ENCODE peak calls at places on chromosome 1, in nine cellular contexts. M, F, R, T, V, P, D, Y and Z are unnamed samples.

GRCh38 chr1:31765041-31765467 is 914 bp upstream of the ADGRB2 start:
- DNase-seq in M (peak), F (no peak), R (peak), T (peak), V (no peak), P (no peak), D (no peak), Y (no peak), Z (no peak)

GRCh38 chr1:233440952-233441401 is 113.5 kb downstream of the MAP3K21 start:
- DNase-seq in M (peak), F (peak), R (no peak), T (peak), V (no peak), P (no peak), D (peak), Y (peak), Z (no peak)

GRCh38 chr1:61043010-61043820 is 39.1 kb upstream of the NFIA start:
- DNase-seq in M (peak), F (peak), R (peak), T (peak), V (peak), P (peak), D (peak), Y (peak), Z (peak)

GRCh38 chr1:119327436-119328155 is 41.0 kb upstream of the HAO2 start:
- DNase-seq in M (peak), F (peak), R (peak), T (peak), V (peak), P (peak), D (peak), Y (no peak), Z (peak)

GRCh38 chr1:219039755-219040154 is 133.9 kb upstream of the LYPLAL1 start:
- DNase-seq in M (no peak), F (no peak), R (no peak), T (no peak), V (no peak), P (no peak), D (peak), Y (no peak), Z (no peak)

GRCh38 chr1:17162941-17163340 is 42.0 kb upstream of the PADI1 start:
- DNase-seq in M (no peak), F (no peak), R (no peak), T (no peak), V (no peak), P (no peak), D (no peak), Y (no peak), Z (peak)

GRCh38 chr1:29783501-29784275 is 547.4 kb downstream of the PTPRU start:
- DNase-seq in M (no peak), F (no peak), R (no peak), T (no peak), V (no peak), P (no peak), D (no peak), Y (no peak), Z (no peak)

GRCh38 chr1:30083800-30084464 is 639.5 kb downstream of the MATN1 start:
- DNase-seq in M (peak), F (peak), R (no peak), T (no peak), V (no peak), P (peak), D (peak), Y (peak), Z (no peak)

GRCh38 chr1:184838374-184838995 is 83.8 kb upstream of the EDEM3 start:
- DNase-seq in M (peak), F (peak), R (peak), T (no peak), V (no peak), P (peak), D (peak), Y (peak), Z (no peak)